ENCODE peak calls at places on chromosomes 4 and X, in four cellular contexts. D is ureter, I is amniotic stem cell, S is cardiac muscle cell. H is an unnamed sample.

GRCh38 chr4:73378887-73379286 is 25.2 kb upstream of the ALB start:
- DNase-seq in S (no peak), I (no peak), D (no peak), H (no peak)

GRCh38 chr4:100895572-100896197 is 377.9 kb upstream of the EMCN start:
- DNase-seq in D (no peak), S (peak), I (no peak), H (no peak)

GRCh38 chrX:137565921-137566745 is at the start of gene ZIC3:
- DNase-seq in S (peak), I (no peak), D (no peak), H (no peak)

GRCh38 chrX:3231766-3232165 is 114.7 kb downstream of the MXRA5 start:
- DNase-seq in S (peak), I (no peak), D (no peak), H (no peak)

GRCh38 chr4:180840142-180840541 is 1403.1 kb upstream of the TENM3 start:
- DNase-seq in D (no peak), I (no peak), S (no peak), H (no peak)

GRCh38 chrX:120653000-120653399 is 23.1 kb upstream of the C1GALT1C1 start:
- DNase-seq in I (no peak), D (no peak), S (no peak), H (no peak)

GRCh38 chr4:158211288-158211687 is 1.0 kb downstream of the TMEM144 start:
- DNase-seq in I (no peak), D (no peak), S (no peak), H (no peak)

GRCh38 chrX:129494887-129495286 is 28.4 kb downstream of the SMARCA1 start:
- DNase-seq in I (no peak), S (no peak), D (no peak), H (no peak)

GRCh38 chr4:19835429-19835828 is 416.3 kb upstream of the SLIT2 start:
- DNase-seq in S (no peak), I (no peak), D (no peak), H (no peak)

GRCh38 chr4:1720163-1720983 is 750 bp downstream of the TMEM129 start:
- DNase-seq in D (peak), I (no peak), S (peak), H (no peak)

GRCh38 chrX:5898463-5898862 is 330.2 kb downstream of the NLGN4X start:
- DNase-seq in I (no peak), S (no peak), D (no peak), H (no peak)

GRCh38 chrX:103730746-103731508 is 20.2 kb downstream of the TMEM31 start:
- DNase-seq in D (no peak), S (peak), I (no peak), H (no peak)

GRCh38 chr4:25913851-25914669 is at the start of gene SMIM20:
- DNase-seq in S (peak), D (peak), I (peak), H (peak)

GRCh38 chr4:133152330-133152791 is 3.3 kb downstream of the PCDH10 start:
- DNase-seq in D (no peak), I (no peak), S (peak), H (no peak)

GRCh38 chr4:126698224-126698623 is 934.5 kb upstream of the INTU start:
- DNase-seq in D (no peak), I (no peak), S (no peak), H (no peak)

GRCh38 chr4:103075894-103076776 is at the start of gene SLC9B2:
- DNase-seq in D (peak), I (peak), S (peak), H (peak)

GRCh38 chr4:69930768-69931167 is at the start of gene CSN1S1:
- DNase-seq in D (no peak), I (no peak), S (no peak), H (no peak)

GRCh38 chr4:63526251-63526650 is 883.0 kb downstream of the TECRL start:
- DNase-seq in D (no peak), S (no peak), I (no peak), H (no peak)

GRCh38 chr4:23422878-23423277 is 467.0 kb downstream of the PPARGC1A start:
- DNase-seq in I (no peak), S (no peak), D (no peak), H (no peak)

H was measured in HS-27A.